ENCODE peak calls at places on chromosome 20, in ten cellular contexts. One of them, this sample, is unnamed.

GRCh38 chr20:51661609-51662178 is 106.5 kb downstream of the ATP9A start:
- DNase-seq in stimulated activated CD8-positive, alpha-beta memory T cell treated with anti-CD3 and anti-CD28 coated beads, Interleukin-12 subunit alpha, Interleukin-12 subunit beta, amount 100 ng/mL, for 4 hours: peak; percentile 10
- DNase-seq in LoVo: peak; percentile 91
- DNase-seq in SK-N-MC: no peak
- DNase-seq in PC-9: peak; percentile 16
- DNase-seq in occipital lobe: no peak
- DNase-seq in stimulated activated CD4-positive, alpha-beta T cell treated with anti-CD3 and anti-CD28 coated beads, Interleukin-12 subunit alpha, Interleukin-12 subunit beta, amount 100 ng/mL, for 48 hours: peak; percentile 54
- DNase-seq in activated T-cell treated with anti-CD3 and anti-CD28 coated beads, Interleukin-2, amount 50 U/mL, for 4 hours: peak; percentile 13
- DNase-seq in progenitor cell of endocrine pancreas: no peak
- DNase-seq in sigmoid colon: no peak
- DNase-seq in this sample: no peak

GRCh38 chr20:50245561-50246366 is 55.1 kb downstream of the CEBPB start:
- DNase-seq in stimulated activated CD8-positive, alpha-beta memory T cell treated with anti-CD3 and anti-CD28 coated beads, Interleukin-12 subunit alpha, Interleukin-12 subunit beta, amount 100 ng/mL, for 4 hours: no peak
- DNase-seq in LoVo: peak; percentile 46
- DNase-seq in SK-N-MC: no peak
- DNase-seq in PC-9: no peak
- DNase-seq in occipital lobe: no peak
- DNase-seq in stimulated activated CD4-positive, alpha-beta T cell treated with anti-CD3 and anti-CD28 coated beads, Interleukin-12 subunit alpha, Interleukin-12 subunit beta, amount 100 ng/mL, for 48 hours: no peak
- DNase-seq in activated T-cell treated with anti-CD3 and anti-CD28 coated beads, Interleukin-2, amount 50 U/mL, for 4 hours: no peak
- DNase-seq in progenitor cell of endocrine pancreas: no peak
- DNase-seq in sigmoid colon: no peak
- DNase-seq in this sample: peak; percentile 50

GRCh38 chr20:64167676-64168075 is 3.4 kb downstream of the MYT1 start:
- DNase-seq in stimulated activated CD8-positive, alpha-beta memory T cell treated with anti-CD3 and anti-CD28 coated beads, Interleukin-12 subunit alpha, Interleukin-12 subunit beta, amount 100 ng/mL, for 4 hours: no peak
- DNase-seq in LoVo: no peak
- DNase-seq in SK-N-MC: no peak
- DNase-seq in PC-9: no peak
- DNase-seq in occipital lobe: no peak
- DNase-seq in stimulated activated CD4-positive, alpha-beta T cell treated with anti-CD3 and anti-CD28 coated beads, Interleukin-12 subunit alpha, Interleukin-12 subunit beta, amount 100 ng/mL, for 48 hours: no peak
- DNase-seq in activated T-cell treated with anti-CD3 and anti-CD28 coated beads, Interleukin-2, amount 50 U/mL, for 4 hours: no peak
- DNase-seq in progenitor cell of endocrine pancreas: no peak
- DNase-seq in sigmoid colon: no peak
- DNase-seq in this sample: no peak

GRCh38 chr20:3039426-3039825 is 4.0 kb upstream of the GNRH2 start:
- DNase-seq in stimulated activated CD8-positive, alpha-beta memory T cell treated with anti-CD3 and anti-CD28 coated beads, Interleukin-12 subunit alpha, Interleukin-12 subunit beta, amount 100 ng/mL, for 4 hours: no peak
- DNase-seq in LoVo: no peak
- DNase-seq in SK-N-MC: no peak
- DNase-seq in PC-9: no peak
- DNase-seq in occipital lobe: no peak
- DNase-seq in stimulated activated CD4-positive, alpha-beta T cell treated with anti-CD3 and anti-CD28 coated beads, Interleukin-12 subunit alpha, Interleukin-12 subunit beta, amount 100 ng/mL, for 48 hours: no peak
- DNase-seq in activated T-cell treated with anti-CD3 and anti-CD28 coated beads, Interleukin-2, amount 50 U/mL, for 4 hours: no peak
- DNase-seq in progenitor cell of endocrine pancreas: no peak
- DNase-seq in sigmoid colon: no peak
- DNase-seq in this sample: no peak

GRCh38 chr20:37406010-37406998 is 60.4 kb downstream of the SRC start:
- DNase-seq in stimulated activated CD8-positive, alpha-beta memory T cell treated with anti-CD3 and anti-CD28 coated beads, Interleukin-12 subunit alpha, Interleukin-12 subunit beta, amount 100 ng/mL, for 4 hours: peak; percentile 15
- DNase-seq in LoVo: peak; percentile 75
- DNase-seq in SK-N-MC: no peak
- DNase-seq in PC-9: peak; percentile 53
- DNase-seq in occipital lobe: peak; percentile 25
- DNase-seq in stimulated activated CD4-positive, alpha-beta T cell treated with anti-CD3 and anti-CD28 coated beads, Interleukin-12 subunit alpha, Interleukin-12 subunit beta, amount 100 ng/mL, for 48 hours: peak; percentile 2
- DNase-seq in activated T-cell treated with anti-CD3 and anti-CD28 coated beads, Interleukin-2, amount 50 U/mL, for 4 hours: peak; percentile 17
- DNase-seq in progenitor cell of endocrine pancreas: no peak
- DNase-seq in sigmoid colon: no peak
- DNase-seq in this sample: no peak

GRCh38 chr20:19757487-19757972 is 528 bp upstream of the RIN2 start:
- DNase-seq in stimulated activated CD8-positive, alpha-beta memory T cell treated with anti-CD3 and anti-CD28 coated beads, Interleukin-12 subunit alpha, Interleukin-12 subunit beta, amount 100 ng/mL, for 4 hours: no peak
- DNase-seq in LoVo: peak; percentile 52
- DNase-seq in SK-N-MC: no peak
- DNase-seq in PC-9: peak; percentile 79
- DNase-seq in occipital lobe: peak; percentile 11
- DNase-seq in stimulated activated CD4-positive, alpha-beta T cell treated with anti-CD3 and anti-CD28 coated beads, Interleukin-12 subunit alpha, Interleukin-12 subunit beta, amount 100 ng/mL, for 48 hours: no peak
- DNase-seq in activated T-cell treated with anti-CD3 and anti-CD28 coated beads, Interleukin-2, amount 50 U/mL, for 4 hours: no peak
- DNase-seq in progenitor cell of endocrine pancreas: peak; percentile 63
- DNase-seq in sigmoid colon: peak; percentile 94
- DNase-seq in this sample: no peak

GRCh38 chr20:15220778-15221565 is 883.6 kb upstream of the FLRT3 start:
- DNase-seq in stimulated activated CD8-positive, alpha-beta memory T cell treated with anti-CD3 and anti-CD28 coated beads, Interleukin-12 subunit alpha, Interleukin-12 subunit beta, amount 100 ng/mL, for 4 hours: no peak
- DNase-seq in LoVo: no peak
- DNase-seq in SK-N-MC: no peak
- DNase-seq in PC-9: no peak
- DNase-seq in occipital lobe: no peak
- DNase-seq in stimulated activated CD4-positive, alpha-beta T cell treated with anti-CD3 and anti-CD28 coated beads, Interleukin-12 subunit alpha, Interleukin-12 subunit beta, amount 100 ng/mL, for 48 hours: no peak
- DNase-seq in activated T-cell treated with anti-CD3 and anti-CD28 coated beads, Interleukin-2, amount 50 U/mL, for 4 hours: no peak
- DNase-seq in progenitor cell of endocrine pancreas: no peak
- DNase-seq in sigmoid colon: no peak
- DNase-seq in this sample: no peak

GRCh38 chr20:44664127-44664526 is 12.6 kb upstream of the ADA start:
- DNase-seq in stimulated activated CD8-positive, alpha-beta memory T cell treated with anti-CD3 and anti-CD28 coated beads, Interleukin-12 subunit alpha, Interleukin-12 subunit beta, amount 100 ng/mL, for 4 hours: no peak
- DNase-seq in LoVo: no peak
- DNase-seq in SK-N-MC: no peak
- DNase-seq in PC-9: no peak
- DNase-seq in occipital lobe: no peak
- DNase-seq in stimulated activated CD4-positive, alpha-beta T cell treated with anti-CD3 and anti-CD28 coated beads, Interleukin-12 subunit alpha, Interleukin-12 subunit beta, amount 100 ng/mL, for 48 hours: no peak
- DNase-seq in activated T-cell treated with anti-CD3 and anti-CD28 coated beads, Interleukin-2, amount 50 U/mL, for 4 hours: no peak
- DNase-seq in progenitor cell of endocrine pancreas: no peak
- DNase-seq in sigmoid colon: no peak
- DNase-seq in this sample: no peak

GRCh38 chr20:17281478-17281877 is 54.6 kb downstream of the PCSK2 start:
- DNase-seq in stimulated activated CD8-positive, alpha-beta memory T cell treated with anti-CD3 and anti-CD28 coated beads, Interleukin-12 subunit alpha, Interleukin-12 subunit beta, amount 100 ng/mL, for 4 hours: no peak
- DNase-seq in LoVo: no peak
- DNase-seq in SK-N-MC: no peak
- DNase-seq in PC-9: no peak
- DNase-seq in occipital lobe: no peak
- DNase-seq in stimulated activated CD4-positive, alpha-beta T cell treated with anti-CD3 and anti-CD28 coated beads, Interleukin-12 subunit alpha, Interleukin-12 subunit beta, amount 100 ng/mL, for 48 hours: no peak
- DNase-seq in activated T-cell treated with anti-CD3 and anti-CD28 coated beads, Interleukin-2, amount 50 U/mL, for 4 hours: no peak
- DNase-seq in progenitor cell of endocrine pancreas: no peak
- DNase-seq in sigmoid colon: no peak
- DNase-seq in this sample: no peak

GRCh38 chr20:24465730-24466129 is 3.7 kb upstream of the SYNDIG1 start:
- DNase-seq in stimulated activated CD8-positive, alpha-beta memory T cell treated with anti-CD3 and anti-CD28 coated beads, Interleukin-12 subunit alpha, Interleukin-12 subunit beta, amount 100 ng/mL, for 4 hours: no peak
- DNase-seq in LoVo: no peak
- DNase-seq in SK-N-MC: no peak
- DNase-seq in PC-9: no peak
- DNase-seq in occipital lobe: peak; percentile 67
- DNase-seq in stimulated activated CD4-positive, alpha-beta T cell treated with anti-CD3 and anti-CD28 coated beads, Interleukin-12 subunit alpha, Interleukin-12 subunit beta, amount 100 ng/mL, for 48 hours: no peak
- DNase-seq in activated T-cell treated with anti-CD3 and anti-CD28 coated beads, Interleukin-2, amount 50 U/mL, for 4 hours: no peak
- DNase-seq in progenitor cell of endocrine pancreas: no peak
- DNase-seq in sigmoid colon: peak; percentile 70
- DNase-seq in this sample: no peak

GRCh38 chr20:39877792-39878191 is 811.2 kb downstream of the MAFB start:
- DNase-seq in stimulated activated CD8-positive, alpha-beta memory T cell treated with anti-CD3 and anti-CD28 coated beads, Interleukin-12 subunit alpha, Interleukin-12 subunit beta, amount 100 ng/mL, for 4 hours: no peak
- DNase-seq in LoVo: no peak
- DNase-seq in SK-N-MC: no peak
- DNase-seq in PC-9: no peak
- DNase-seq in occipital lobe: no peak
- DNase-seq in stimulated activated CD4-positive, alpha-beta T cell treated with anti-CD3 and anti-CD28 coated beads, Interleukin-12 subunit alpha, Interleukin-12 subunit beta, amount 100 ng/mL, for 48 hours: no peak
- DNase-seq in activated T-cell treated with anti-CD3 and anti-CD28 coated beads, Interleukin-2, amount 50 U/mL, for 4 hours: no peak
- DNase-seq in progenitor cell of endocrine pancreas: no peak
- DNase-seq in sigmoid colon: no peak
- DNase-seq in this sample: no peak

GRCh38 chr20:4817230-4817671 is 95.5 kb downstream of the PRND start:
- DNase-seq in stimulated activated CD8-positive, alpha-beta memory T cell treated with anti-CD3 and anti-CD28 coated beads, Interleukin-12 subunit alpha, Interleukin-12 subunit beta, amount 100 ng/mL, for 4 hours: no peak
- DNase-seq in LoVo: no peak
- DNase-seq in SK-N-MC: no peak
- DNase-seq in PC-9: no peak
- DNase-seq in occipital lobe: no peak
- DNase-seq in stimulated activated CD4-positive, alpha-beta T cell treated with anti-CD3 and anti-CD28 coated beads, Interleukin-12 subunit alpha, Interleukin-12 subunit beta, amount 100 ng/mL, for 48 hours: no peak
- DNase-seq in activated T-cell treated with anti-CD3 and anti-CD28 coated beads, Interleukin-2, amount 50 U/mL, for 4 hours: no peak
- DNase-seq in progenitor cell of endocrine pancreas: no peak
- DNase-seq in sigmoid colon: no peak
- DNase-seq in this sample: no peak

GRCh38 chr20:48051810-48052491 is 266.7 kb upstream of the SULF2 start:
- DNase-seq in stimulated activated CD8-positive, alpha-beta memory T cell treated with anti-CD3 and anti-CD28 coated beads, Interleukin-12 subunit alpha, Interleukin-12 subunit beta, amount 100 ng/mL, for 4 hours: no peak
- DNase-seq in LoVo: peak; percentile 19
- DNase-seq in SK-N-MC: no peak
- DNase-seq in PC-9: peak; percentile 78
- DNase-seq in occipital lobe: no peak
- DNase-seq in stimulated activated CD4-positive, alpha-beta T cell treated with anti-CD3 and anti-CD28 coated beads, Interleukin-12 subunit alpha, Interleukin-12 subunit beta, amount 100 ng/mL, for 48 hours: no peak
- DNase-seq in activated T-cell treated with anti-CD3 and anti-CD28 coated beads, Interleukin-2, amount 50 U/mL, for 4 hours: no peak
- DNase-seq in progenitor cell of endocrine pancreas: no peak
- DNase-seq in sigmoid colon: no peak
- DNase-seq in this sample: peak; percentile 80

GRCh38 chr20:59606566-59606965 is 2.2 kb downstream of the PHACTR3 start:
- DNase-seq in stimulated activated CD8-positive, alpha-beta memory T cell treated with anti-CD3 and anti-CD28 coated beads, Interleukin-12 subunit alpha, Interleukin-12 subunit beta, amount 100 ng/mL, for 4 hours: no peak
- DNase-seq in LoVo: no peak
- DNase-seq in SK-N-MC: no peak
- DNase-seq in PC-9: no peak
- DNase-seq in occipital lobe: no peak
- DNase-seq in stimulated activated CD4-positive, alpha-beta T cell treated with anti-CD3 and anti-CD28 coated beads, Interleukin-12 subunit alpha, Interleukin-12 subunit beta, amount 100 ng/mL, for 48 hours: no peak
- DNase-seq in activated T-cell treated with anti-CD3 and anti-CD28 coated beads, Interleukin-2, amount 50 U/mL, for 4 hours: no peak
- DNase-seq in progenitor cell of endocrine pancreas: no peak
- DNase-seq in sigmoid colon: no peak
- DNase-seq in this sample: no peak

GRCh38 chr20:47774081-47774777 is 11.1 kb downstream of the SULF2 start:
- DNase-seq in stimulated activated CD8-positive, alpha-beta memory T cell treated with anti-CD3 and anti-CD28 coated beads, Interleukin-12 subunit alpha, Interleukin-12 subunit beta, amount 100 ng/mL, for 4 hours: no peak
- DNase-seq in LoVo: no peak
- DNase-seq in SK-N-MC: no peak
- DNase-seq in PC-9: no peak
- DNase-seq in occipital lobe: no peak
- DNase-seq in stimulated activated CD4-positive, alpha-beta T cell treated with anti-CD3 and anti-CD28 coated beads, Interleukin-12 subunit alpha, Interleukin-12 subunit beta, amount 100 ng/mL, for 48 hours: no peak
- DNase-seq in activated T-cell treated with anti-CD3 and anti-CD28 coated beads, Interleukin-2, amount 50 U/mL, for 4 hours: no peak
- DNase-seq in progenitor cell of endocrine pancreas: no peak
- DNase-seq in sigmoid colon: no peak
- DNase-seq in this sample: no peak

GRCh38 chr20:846894-847278 is 13.4 kb downstream of the FAM110A start:
- DNase-seq in stimulated activated CD8-positive, alpha-beta memory T cell treated with anti-CD3 and anti-CD28 coated beads, Interleukin-12 subunit alpha, Interleukin-12 subunit beta, amount 100 ng/mL, for 4 hours: peak; percentile 37
- DNase-seq in LoVo: no peak
- DNase-seq in SK-N-MC: no peak
- DNase-seq in PC-9: no peak
- DNase-seq in occipital lobe: no peak
- DNase-seq in stimulated activated CD4-positive, alpha-beta T cell treated with anti-CD3 and anti-CD28 coated beads, Interleukin-12 subunit alpha, Interleukin-12 subunit beta, amount 100 ng/mL, for 48 hours: no peak
- DNase-seq in activated T-cell treated with anti-CD3 and anti-CD28 coated beads, Interleukin-2, amount 50 U/mL, for 4 hours: peak; percentile 42
- DNase-seq in progenitor cell of endocrine pancreas: no peak
- DNase-seq in sigmoid colon: no peak
- DNase-seq in this sample: no peak

GRCh38 chr20:63574829-63575720 is 1.0 kb upstream of the HELZ2 start:
- DNase-seq in stimulated activated CD8-positive, alpha-beta memory T cell treated with anti-CD3 and anti-CD28 coated beads, Interleukin-12 subunit alpha, Interleukin-12 subunit beta, amount 100 ng/mL, for 4 hours: no peak
- DNase-seq in LoVo: no peak
- DNase-seq in SK-N-MC: no peak
- DNase-seq in PC-9: no peak
- DNase-seq in occipital lobe: no peak
- DNase-seq in stimulated activated CD4-positive, alpha-beta T cell treated with anti-CD3 and anti-CD28 coated beads, Interleukin-12 subunit alpha, Interleukin-12 subunit beta, amount 100 ng/mL, for 48 hours: no peak
- DNase-seq in activated T-cell treated with anti-CD3 and anti-CD28 coated beads, Interleukin-2, amount 50 U/mL, for 4 hours: no peak
- DNase-seq in progenitor cell of endocrine pancreas: no peak
- DNase-seq in sigmoid colon: no peak
- DNase-seq in this sample: no peak

GRCh38 chr20:47370850-47371782 is 14.6 kb upstream of the ZMYND8 start:
- DNase-seq in stimulated activated CD8-positive, alpha-beta memory T cell treated with anti-CD3 and anti-CD28 coated beads, Interleukin-12 subunit alpha, Interleukin-12 subunit beta, amount 100 ng/mL, for 4 hours: no peak
- DNase-seq in LoVo: no peak
- DNase-seq in SK-N-MC: no peak
- DNase-seq in PC-9: no peak
- DNase-seq in occipital lobe: no peak
- DNase-seq in stimulated activated CD4-positive, alpha-beta T cell treated with anti-CD3 and anti-CD28 coated beads, Interleukin-12 subunit alpha, Interleukin-12 subunit beta, amount 100 ng/mL, for 48 hours: no peak
- DNase-seq in activated T-cell treated with anti-CD3 and anti-CD28 coated beads, Interleukin-2, amount 50 U/mL, for 4 hours: no peak
- DNase-seq in progenitor cell of endocrine pancreas: no peak
- DNase-seq in sigmoid colon: no peak
- DNase-seq in this sample: no peak

GRCh38 chr20:11544029-11544678 is 373.5 kb upstream of the BTBD3 start:
- DNase-seq in stimulated activated CD8-positive, alpha-beta memory T cell treated with anti-CD3 and anti-CD28 coated beads, Interleukin-12 subunit alpha, Interleukin-12 subunit beta, amount 100 ng/mL, for 4 hours: no peak
- DNase-seq in LoVo: peak; percentile 68
- DNase-seq in SK-N-MC: peak; percentile 75
- DNase-seq in PC-9: peak; percentile 49
- DNase-seq in occipital lobe: no peak
- DNase-seq in stimulated activated CD4-positive, alpha-beta T cell treated with anti-CD3 and anti-CD28 coated beads, Interleukin-12 subunit alpha, Interleukin-12 subunit beta, amount 100 ng/mL, for 48 hours: no peak
- DNase-seq in activated T-cell treated with anti-CD3 and anti-CD28 coated beads, Interleukin-2, amount 50 U/mL, for 4 hours: no peak
- DNase-seq in progenitor cell of endocrine pancreas: peak; percentile 28
- DNase-seq in sigmoid colon: no peak
- DNase-seq in this sample: peak; percentile 36

GRCh38 chr20:46573788-46574581 is 23.5 kb upstream of the OCSTAMP start:
- DNase-seq in stimulated activated CD8-positive, alpha-beta memory T cell treated with anti-CD3 and anti-CD28 coated beads, Interleukin-12 subunit alpha, Interleukin-12 subunit beta, amount 100 ng/mL, for 4 hours: no peak
- DNase-seq in LoVo: no peak
- DNase-seq in SK-N-MC: no peak
- DNase-seq in PC-9: no peak
- DNase-seq in occipital lobe: no peak
- DNase-seq in stimulated activated CD4-positive, alpha-beta T cell treated with anti-CD3 and anti-CD28 coated beads, Interleukin-12 subunit alpha, Interleukin-12 subunit beta, amount 100 ng/mL, for 48 hours: no peak
- DNase-seq in activated T-cell treated with anti-CD3 and anti-CD28 coated beads, Interleukin-2, amount 50 U/mL, for 4 hours: no peak
- DNase-seq in progenitor cell of endocrine pancreas: no peak
- DNase-seq in sigmoid colon: peak; percentile 33
- DNase-seq in this sample: no peak

GRCh38 chr20:48630342-48631075 is 197.3 kb downstream of the PREX1 start:
- DNase-seq in stimulated activated CD8-positive, alpha-beta memory T cell treated with anti-CD3 and anti-CD28 coated beads, Interleukin-12 subunit alpha, Interleukin-12 subunit beta, amount 100 ng/mL, for 4 hours: no peak
- DNase-seq in LoVo: no peak
- DNase-seq in SK-N-MC: no peak
- DNase-seq in PC-9: no peak
- DNase-seq in occipital lobe: no peak
- DNase-seq in stimulated activated CD4-positive, alpha-beta T cell treated with anti-CD3 and anti-CD28 coated beads, Interleukin-12 subunit alpha, Interleukin-12 subunit beta, amount 100 ng/mL, for 48 hours: no peak
- DNase-seq in activated T-cell treated with anti-CD3 and anti-CD28 coated beads, Interleukin-2, amount 50 U/mL, for 4 hours: no peak
- DNase-seq in progenitor cell of endocrine pancreas: no peak
- DNase-seq in sigmoid colon: no peak
- DNase-seq in this sample: no peak

GRCh38 chr20:53829706-53830521 is 236.3 kb upstream of the ZNF217 start:
- DNase-seq in stimulated activated CD8-positive, alpha-beta memory T cell treated with anti-CD3 and anti-CD28 coated beads, Interleukin-12 subunit alpha, Interleukin-12 subunit beta, amount 100 ng/mL, for 4 hours: no peak
- DNase-seq in LoVo: peak; percentile 46
- DNase-seq in SK-N-MC: peak; percentile 99
- DNase-seq in PC-9: peak; percentile 7
- DNase-seq in occipital lobe: no peak
- DNase-seq in stimulated activated CD4-positive, alpha-beta T cell treated with anti-CD3 and anti-CD28 coated beads, Interleukin-12 subunit alpha, Interleukin-12 subunit beta, amount 100 ng/mL, for 48 hours: no peak
- DNase-seq in activated T-cell treated with anti-CD3 and anti-CD28 coated beads, Interleukin-2, amount 50 U/mL, for 4 hours: no peak
- DNase-seq in progenitor cell of endocrine pancreas: no peak
- DNase-seq in sigmoid colon: no peak
- DNase-seq in this sample: no peak

GRCh38 chr20:40532103-40532502 is 156.9 kb downstream of the MAFB start:
- DNase-seq in stimulated activated CD8-positive, alpha-beta memory T cell treated with anti-CD3 and anti-CD28 coated beads, Interleukin-12 subunit alpha, Interleukin-12 subunit beta, amount 100 ng/mL, for 4 hours: no peak
- DNase-seq in LoVo: no peak
- DNase-seq in SK-N-MC: no peak
- DNase-seq in PC-9: peak; percentile 3
- DNase-seq in occipital lobe: no peak
- DNase-seq in stimulated activated CD4-positive, alpha-beta T cell treated with anti-CD3 and anti-CD28 coated beads, Interleukin-12 subunit alpha, Interleukin-12 subunit beta, amount 100 ng/mL, for 48 hours: no peak
- DNase-seq in activated T-cell treated with anti-CD3 and anti-CD28 coated beads, Interleukin-2, amount 50 U/mL, for 4 hours: no peak
- DNase-seq in progenitor cell of endocrine pancreas: no peak
- DNase-seq in sigmoid colon: no peak
- DNase-seq in this sample: no peak

GRCh38 chr20:50083034-50083433 is 29.9 kb downstream of the UBE2V1 start:
- DNase-seq in stimulated activated CD8-positive, alpha-beta memory T cell treated with anti-CD3 and anti-CD28 coated beads, Interleukin-12 subunit alpha, Interleukin-12 subunit beta, amount 100 ng/mL, for 4 hours: no peak
- DNase-seq in LoVo: no peak
- DNase-seq in SK-N-MC: no peak
- DNase-seq in PC-9: no peak
- DNase-seq in occipital lobe: no peak
- DNase-seq in stimulated activated CD4-positive, alpha-beta T cell treated with anti-CD3 and anti-CD28 coated beads, Interleukin-12 subunit alpha, Interleukin-12 subunit beta, amount 100 ng/mL, for 48 hours: no peak
- DNase-seq in activated T-cell treated with anti-CD3 and anti-CD28 coated beads, Interleukin-2, amount 50 U/mL, for 4 hours: no peak
- DNase-seq in progenitor cell of endocrine pancreas: no peak
- DNase-seq in sigmoid colon: no peak
- DNase-seq in this sample: no peak

GRCh38 chr20:43911066-43911465 is 3.6 kb upstream of the TOX2 start:
- DNase-seq in stimulated activated CD8-positive, alpha-beta memory T cell treated with anti-CD3 and anti-CD28 coated beads, Interleukin-12 subunit alpha, Interleukin-12 subunit beta, amount 100 ng/mL, for 4 hours: no peak
- DNase-seq in LoVo: peak; percentile 20
- DNase-seq in SK-N-MC: no peak
- DNase-seq in PC-9: peak; percentile 40
- DNase-seq in occipital lobe: no peak
- DNase-seq in stimulated activated CD4-positive, alpha-beta T cell treated with anti-CD3 and anti-CD28 coated beads, Interleukin-12 subunit alpha, Interleukin-12 subunit beta, amount 100 ng/mL, for 48 hours: no peak
- DNase-seq in activated T-cell treated with anti-CD3 and anti-CD28 coated beads, Interleukin-2, amount 50 U/mL, for 4 hours: no peak
- DNase-seq in progenitor cell of endocrine pancreas: no peak
- DNase-seq in sigmoid colon: no peak
- DNase-seq in this sample: peak; percentile 7

GRCh38 chr20:13868331-13868730 is 83.5 kb downstream of the NDUFAF5 start:
- DNase-seq in stimulated activated CD8-positive, alpha-beta memory T cell treated with anti-CD3 and anti-CD28 coated beads, Interleukin-12 subunit alpha, Interleukin-12 subunit beta, amount 100 ng/mL, for 4 hours: no peak
- DNase-seq in LoVo: no peak
- DNase-seq in SK-N-MC: no peak
- DNase-seq in PC-9: no peak
- DNase-seq in occipital lobe: no peak
- DNase-seq in stimulated activated CD4-positive, alpha-beta T cell treated with anti-CD3 and anti-CD28 coated beads, Interleukin-12 subunit alpha, Interleukin-12 subunit beta, amount 100 ng/mL, for 48 hours: no peak
- DNase-seq in activated T-cell treated with anti-CD3 and anti-CD28 coated beads, Interleukin-2, amount 50 U/mL, for 4 hours: no peak
- DNase-seq in progenitor cell of endocrine pancreas: no peak
- DNase-seq in sigmoid colon: no peak
- DNase-seq in this sample: no peak

GRCh38 chr20:54208492-54209044 is 681 bp downstream of the PFDN4 start:
- DNase-seq in stimulated activated CD8-positive, alpha-beta memory T cell treated with anti-CD3 and anti-CD28 coated beads, Interleukin-12 subunit alpha, Interleukin-12 subunit beta, amount 100 ng/mL, for 4 hours: no peak
- DNase-seq in LoVo: peak; percentile 15
- DNase-seq in SK-N-MC: no peak
- DNase-seq in PC-9: no peak
- DNase-seq in occipital lobe: peak; percentile 70
- DNase-seq in stimulated activated CD4-positive, alpha-beta T cell treated with anti-CD3 and anti-CD28 coated beads, Interleukin-12 subunit alpha, Interleukin-12 subunit beta, amount 100 ng/mL, for 48 hours: no peak
- DNase-seq in activated T-cell treated with anti-CD3 and anti-CD28 coated beads, Interleukin-2, amount 50 U/mL, for 4 hours: no peak
- DNase-seq in progenitor cell of endocrine pancreas: no peak
- DNase-seq in sigmoid colon: no peak
- DNase-seq in this sample: no peak

GRCh38 chr20:34010405-34010895 is 16.7 kb downstream of the RALY start:
- DNase-seq in stimulated activated CD8-positive, alpha-beta memory T cell treated with anti-CD3 and anti-CD28 coated beads, Interleukin-12 subunit alpha, Interleukin-12 subunit beta, amount 100 ng/mL, for 4 hours: no peak
- DNase-seq in LoVo: no peak
- DNase-seq in SK-N-MC: no peak
- DNase-seq in PC-9: no peak
- DNase-seq in occipital lobe: no peak
- DNase-seq in stimulated activated CD4-positive, alpha-beta T cell treated with anti-CD3 and anti-CD28 coated beads, Interleukin-12 subunit alpha, Interleukin-12 subunit beta, amount 100 ng/mL, for 48 hours: no peak
- DNase-seq in activated T-cell treated with anti-CD3 and anti-CD28 coated beads, Interleukin-2, amount 50 U/mL, for 4 hours: no peak
- DNase-seq in progenitor cell of endocrine pancreas: no peak
- DNase-seq in sigmoid colon: no peak
- DNase-seq in this sample: no peak